ENCODE peak calls at places on chromosomes 16 and 17, in four cellular contexts. I, E, T and Q are unnamed samples. For H3K36me3, the result is how much of the 10 kb centered on the place peaks cover.

GRCh38 chr17:45291170-45291805 is 25.5 kb downstream of the MAP3K14 start:
- DNase-seq in I (no peak), E (no peak), T (no peak), Q (no peak)

GRCh38 chr17:47253541-47254402 is at the start of gene ITGB3:
- DNase-seq in I (peak), E (peak), T (peak), Q (peak)

GRCh38 chr16:55557186-55557585 is 9.3 kb upstream of the CAPNS2 start:
- DNase-seq in I (no peak), E (no peak), T (no peak), Q (no peak)

GRCh38 chr17:4230142-4230541 is 33.6 kb downstream of the ANKFY1 start:
- DNase-seq in I (no peak), E (peak), T (peak), Q (peak)

GRCh38 chr17:42845556-42845917 is 1.2 kb downstream of the AOC2 start:
- DNase-seq in I (no peak), E (no peak), T (no peak), Q (no peak)

GRCh38 chr16:8137581-8137980 is 452.7 kb downstream of the TMEM114 start:
- DNase-seq in I (no peak), E (no peak), T (no peak), Q (no peak)

GRCh38 chr17:17783825-17784598 is 52.8 kb downstream of the SREBF1 start:
- DNase-seq in I (no peak), E (peak), T (peak), Q (peak)

GRCh38 chr16:86531193-86531550 is 20.8 kb downstream of the FOXF1 start:
- DNase-seq in I (no peak), E (peak), T (no peak), Q (peak)

GRCh38 chr16:6484931-6485330 is 847.7 kb upstream of the RBFOX1 start:
- DNase-seq in I (no peak), E (no peak), T (no peak), Q (no peak)

GRCh38 chr17:9321862-9322261 is 253.8 kb downstream of the STX8 start:
- DNase-seq in I (peak), E (no peak), T (no peak), Q (no peak)

GRCh38 chr17:50877838-50878237 is 11.7 kb upstream of the TOB1 start:
- DNase-seq in I (peak), E (no peak), T (no peak), Q (no peak)

GRCh38 chr17:12089809-12090384 is 69.2 kb downstream of the MAP2K4 start:
- DNase-seq in I (no peak), E (no peak), T (no peak), Q (no peak)

GRCh38 chr16:65889533-65889966 is 476.9 kb upstream of the CDH5 start:
- DNase-seq in I (no peak), E (no peak), T (no peak), Q (no peak)

GRCh38 chr17:80774146-80774545 is 217.5 kb upstream of the CHMP6 start:
- DNase-seq in I (no peak), E (no peak), T (no peak), Q (no peak)
- H3K27ac ChIP-seq in I (no peak), E (peak), T (no peak), Q (no peak)

DNA sequence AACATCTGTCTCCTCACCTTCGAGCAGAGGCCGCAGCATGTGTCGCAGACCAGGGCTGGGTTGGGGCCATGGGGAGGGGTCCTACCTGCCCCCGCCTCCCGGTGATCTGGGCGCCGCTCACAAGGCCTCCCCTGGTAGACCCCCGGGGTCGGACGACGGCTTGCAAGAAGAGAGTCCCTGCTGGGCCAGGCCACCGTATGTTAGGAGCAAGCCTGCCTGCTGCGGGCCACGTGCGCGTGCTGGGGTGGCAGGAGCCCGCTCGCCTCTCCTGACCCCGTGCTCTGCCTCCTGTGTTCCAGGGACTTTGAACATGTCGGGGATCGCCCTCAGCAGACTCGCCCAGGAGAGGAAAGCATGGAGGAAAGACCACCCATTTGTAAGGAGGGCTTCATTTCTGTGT is 4.3 kb downstream of the UBE2I start:
- DNase-seq in I (peak), E (no peak), T (no peak), Q (no peak)
- TF ChIP-seq CTCF in I (no peak), E (no peak), T (no peak), Q (no peak)

GRCh38 chr17:39716879-39717536 is 13.3 kb downstream of the MIEN1 start:
- DNase-seq in I (peak), E (no peak), T (no peak), Q (no peak)

GRCh38 chr17:39717660-39718059 is 12.7 kb downstream of the MIEN1 start:
- DNase-seq in I (no peak), E (no peak), T (no peak), Q (no peak)

GRCh38 chr17:39719563-39719962 is 10.8 kb downstream of the MIEN1 start:
- DNase-seq in I (no peak), E (no peak), T (no peak), Q (no peak)

GRCh38 chr17:39722104-39722503 is 8.2 kb downstream of the MIEN1 start:
- DNase-seq in I (no peak), E (no peak), T (no peak), Q (no peak)

GRCh38 chr17:39719966-39720365 is 10.4 kb downstream of the MIEN1 start:
- DNase-seq in I (no peak), E (no peak), T (no peak), Q (no peak)
- H3K36me3 ChIP-seq in I (under half), E (half or more), T (under half), Q (under half)

GRCh38 chr16:81453091-81453728 is 8.6 kb downstream of the CMIP start:
- DNase-seq in I (peak), E (no peak), T (no peak), Q (no peak)
- H3K27ac ChIP-seq in I (no peak), E (no peak), T (no peak), Q (no peak)

DNA sequence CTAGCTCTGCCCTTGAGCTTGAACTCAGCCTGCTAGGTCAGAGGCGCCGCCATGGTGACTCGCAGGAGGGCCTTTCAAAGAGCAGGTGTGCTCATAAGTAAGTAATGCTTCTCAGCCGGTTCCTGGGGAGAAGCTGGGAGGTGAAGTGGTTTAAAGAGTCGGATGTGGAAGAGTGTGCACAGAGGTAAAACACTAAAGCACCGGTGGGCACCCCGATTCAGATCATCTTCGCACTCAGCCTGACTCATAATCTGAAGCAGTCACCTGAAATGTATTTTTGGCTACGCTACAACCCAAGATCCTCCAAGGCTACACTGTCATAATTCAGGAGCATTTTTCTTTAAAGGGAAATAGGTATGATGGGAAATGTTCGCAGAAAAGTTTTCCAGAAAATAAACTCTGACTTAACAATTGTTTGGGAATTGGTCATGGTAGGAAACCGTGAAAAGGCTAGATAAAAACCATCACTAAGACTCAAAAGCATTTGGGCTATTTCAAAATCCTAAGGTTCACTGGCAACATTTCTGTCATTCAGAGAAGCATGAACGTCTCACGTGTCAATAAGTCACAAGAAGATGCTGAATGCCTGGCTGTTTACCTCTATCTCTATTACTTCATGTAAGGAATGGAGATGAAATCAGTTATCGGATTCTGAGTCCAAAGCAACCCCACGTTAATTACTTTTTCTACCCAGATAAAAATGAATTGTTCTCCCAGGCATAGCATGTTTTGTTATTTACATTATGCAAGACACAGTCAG is 17.8 kb downstream of the CDH8 start:
- DNase-seq in I (no peak), E (no peak), T (no peak), Q (no peak)
- TF ChIP-seq CTCF in I (no peak), E (no peak), T (no peak), Q (no peak)

GRCh38 chr17:77436481-77436880 is 295.7 kb downstream of the SEC14L1 start:
- DNase-seq in I (no peak), E (no peak), T (no peak), Q (no peak)
- H3K36me3 ChIP-seq in I (under half), E (under half), T (under half), Q (under half)

GRCh38 chr16:74608381-74608780 is 1.5 kb upstream of the GLG1 start:
- DNase-seq in I (no peak), E (no peak), T (peak), Q (no peak)

GRCh38 chr16:74607310-74607966 is 524 bp upstream of the GLG1 start:
- DNase-seq in I (no peak), E (no peak), T (no peak), Q (no peak)

GRCh38 chr16:74608944-74609343 is 2.0 kb upstream of the GLG1 start:
- DNase-seq in I (no peak), E (no peak), T (no peak), Q (no peak)

GRCh38 chr16:74607967-74608356 is 1.0 kb upstream of the GLG1 start:
- DNase-seq in I (no peak), E (no peak), T (no peak), Q (no peak)

GRCh38 chr16:74611721-74612120 is 4.8 kb upstream of the GLG1 start:
- DNase-seq in I (no peak), E (no peak), T (no peak), Q (no peak)
- H3K27ac ChIP-seq in I (no peak), E (no peak), T (no peak), Q (no peak)

DNA sequence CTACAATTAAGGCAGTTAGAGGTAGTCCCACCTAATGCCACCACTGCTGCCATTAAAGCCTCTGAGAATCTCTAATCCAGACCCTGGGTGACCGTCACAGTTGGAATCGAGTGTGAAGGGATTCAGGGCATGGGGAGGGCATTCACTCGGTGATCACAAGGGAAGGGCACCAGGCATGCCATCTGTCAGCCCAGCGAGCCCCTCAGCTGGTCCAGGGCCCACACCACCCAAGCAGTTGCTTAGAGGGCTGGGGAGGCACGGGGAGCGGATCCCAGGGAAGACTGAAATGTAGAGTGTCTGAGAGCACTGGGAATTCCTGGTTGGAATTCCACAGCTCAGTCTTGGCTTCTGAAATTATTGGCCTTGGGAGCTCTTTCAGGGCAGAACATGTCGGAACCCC is 294.6 kb downstream of the CPPED1 start:
- DNase-seq in I (no peak), E (no peak), T (no peak), Q (no peak)
- TF ChIP-seq CTCF in I (no peak), E (no peak), T (no peak), Q (no peak)